ENCODE peak calls at places on chromosomes 1 and 21, in nine cellular contexts. L is BE2C, G is body of pancreas, V is mesendoderm, D is hepatocyte, T is esophagus muscularis mucosa, Z is neuronal stem cell, F is heart right ventricle, N is cardiac muscle cell. U is an unnamed sample. For H3K36me3 and H3K4me1, the result is how much of the 10 kb centered on the place peaks cover.

GRCh38 chr1:84996846-84997666 is at the start of gene MCOLN2:
- DNase-seq in N (peak), D (peak), Z (peak), T (no peak), F (no peak), V (peak), L (peak), G (peak), U (peak)

GRCh38 chr1:38075191-38075590 is 28.6 kb upstream of the POU3F1 start:
- DNase-seq in V (no peak), L (no peak), D (no peak), N (no peak), Z (no peak), F (no peak), G (no peak), T (no peak), U (no peak)

GRCh38 chr1:76640092-76640491 is 227.2 kb upstream of the ST6GALNAC5 start:
- DNase-seq in L (no peak), Z (no peak), V (no peak), F (no peak), T (no peak), G (no peak), D (no peak), N (peak), U (no peak)

GRCh38 chr1:212606734-212607205 is 1.8 kb upstream of the ATF3 start:
- DNase-seq in D (peak), L (no peak), Z (no peak), T (no peak), G (peak), V (no peak), F (peak), N (no peak), U (peak)

GRCh38 chr1:154856049-154856448 is 14.0 kb downstream of the KCNN3 start:
- DNase-seq in L (peak), N (no peak), T (no peak), D (no peak), V (peak), F (no peak), Z (no peak), G (no peak), U (no peak)

GRCh38 chr1:43509740-43510375 is 20.8 kb upstream of the PTPRF start:
- DNase-seq in N (no peak), V (no peak), L (no peak), G (no peak), T (peak), F (no peak), D (no peak), Z (no peak), U (no peak)

GRCh38 chr1:6612641-6613360 is 730 bp upstream of the PHF13 start:
- DNase-seq in N (peak), Z (no peak), D (peak), L (no peak), T (no peak), V (peak), G (peak), F (peak), U (no peak)

GRCh38 chr1:52119291-52119690 is 22.6 kb upstream of the ZFYVE9 start:
- DNase-seq in L (no peak), Z (no peak), T (no peak), F (no peak), N (no peak), D (no peak), V (no peak), G (no peak), U (no peak)

GRCh38 chr1:12486401-12487005 is 131.5 kb downstream of the DHRS3 start:
- DNase-seq in N (peak), L (no peak), Z (no peak), F (no peak), V (peak), G (peak), T (no peak), D (no peak), U (no peak)

GRCh38 chr21:41923641-41924342 is 30.0 kb downstream of the C2CD2 start:
- DNase-seq in L (no peak), N (peak), D (no peak), G (no peak), T (no peak), V (no peak), F (no peak), Z (no peak), U (no peak)

GRCh38 chr1:3501856-3502665 is 47.6 kb downstream of the ARHGEF16 start:
- DNase-seq in F (peak), V (peak), D (peak), N (peak), T (peak), G (peak), L (peak), Z (peak), U (no peak)

GRCh38 chr1:56106551-56107277 is 472.6 kb downstream of the PLPP3 start:
- DNase-seq in F (no peak), L (no peak), V (no peak), Z (no peak), N (no peak), T (no peak), D (no peak), G (no peak), U (no peak)

GRCh38 chr1:98429851-98430496 is 231.5 kb upstream of the SNX7 start:
- DNase-seq in D (peak), F (no peak), G (peak), L (peak), Z (no peak), V (no peak), T (no peak), N (no peak), U (no peak)

GRCh38 chr21:39647476-39647875 is 34.7 kb downstream of the B3GALT5 start:
- DNase-seq in L (no peak), V (peak), G (no peak), N (no peak), F (no peak), Z (no peak), D (no peak), T (no peak), U (no peak)

GRCh38 chr1:90925928-90926869 is 95.6 kb downstream of the ZNF644 start:
- DNase-seq in G (no peak), F (no peak), D (peak), Z (no peak), N (peak), V (peak), T (no peak), L (no peak), U (no peak)

GRCh38 chr1:59415876-59416275 is 119.0 kb downstream of the FGGY start:
- DNase-seq in L (no peak), F (no peak), T (no peak), N (no peak), G (no peak), Z (no peak), V (no peak), D (no peak), U (no peak)

GRCh38 chr21:45448810-45449657 is 44.1 kb downstream of the COL18A1 start:
- DNase-seq in G (no peak), N (no peak), D (no peak), F (no peak), T (no peak), Z (no peak), L (no peak), V (no peak), U (no peak)

GRCh38 chr1:22241250-22241649 is 98.4 kb upstream of the WNT4 start:
- DNase-seq in V (no peak), T (no peak), Z (no peak), N (peak), G (no peak), L (no peak), D (no peak), F (no peak), U (no peak)

GRCh38 chr21:35395728-35396127 is 346.6 kb upstream of the RUNX1 start:
- DNase-seq in F (no peak), N (peak), T (no peak), G (no peak), V (no peak), L (no peak), Z (no peak), D (no peak), U (no peak)

GRCh38 chr21:42929969-42930368 is 4.5 kb upstream of the ERVH48-1 start:
- DNase-seq in D (no peak), F (no peak), V (peak), L (no peak), T (no peak), N (no peak), Z (no peak), G (no peak), U (no peak)

GRCh38 chr1:34518146-34518545 is 236.7 kb upstream of the GJB5 start:
- DNase-seq in D (no peak), V (no peak), N (no peak), L (no peak), T (peak), Z (no peak), G (no peak), F (no peak), U (no peak)

GRCh38 chr1:151055581-151055980 is 3.8 kb downstream of the CDC42SE1 start:
- DNase-seq in V (no peak), G (no peak), T (no peak), D (no peak), L (no peak), Z (no peak), F (no peak), N (no peak), U (no peak)
- H3K36me3 ChIP-seq in V (under half), G (under half), T (half or more), D (under half), L (under half), Z (under half), F (under half), N (under half), U (under half)

GRCh38 chr21:37561506-37561905 is 194.9 kb downstream of the DYRK1A start:
- DNase-seq in L (no peak), Z (no peak), D (no peak), N (no peak), F (no peak), T (peak), G (no peak), V (no peak), U (no peak)
- H3K4me1 ChIP-seq in L (under half), Z (under half), D (under half), N (under half), F (under half), T (under half), G (under half), V (under half), U (under half)

DNA sequence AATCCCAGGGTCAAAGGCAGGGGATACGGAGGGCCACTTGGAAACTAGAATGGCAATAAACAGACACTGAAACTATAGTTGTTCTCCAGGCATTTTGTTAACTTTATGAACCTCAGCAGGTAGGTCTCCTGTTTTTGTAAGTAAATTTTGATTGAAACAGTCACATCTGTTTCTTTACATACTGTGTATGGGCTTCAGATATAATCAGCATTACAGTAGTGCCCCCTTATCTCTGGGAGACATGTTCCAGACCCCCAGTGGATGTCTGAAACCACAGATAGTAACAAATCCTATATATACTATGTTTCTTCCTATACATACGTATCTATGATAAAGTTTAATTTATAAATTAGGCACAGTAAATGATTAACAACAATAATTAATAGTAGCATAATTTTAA is 11.5 kb downstream of the STIL start:
- DNase-seq in Z (no peak), V (no peak), F (no peak), T (no peak), L (no peak), D (no peak), G (no peak), N (no peak), U (no peak)
- H3K36me3 ChIP-seq in Z (under half), V (under half), F (under half), T (under half), L (under half), D (under half), G (under half), N (under half), U (under half)

GRCh38 chr1:151989131-151989868 is 4.4 kb downstream of the S100A10 start:
- DNase-seq in F (peak), N (peak), L (no peak), V (no peak), T (no peak), D (peak), G (peak), Z (no peak), U (no peak)
- H3K4me1 ChIP-seq in F (half or more), N (under half), L (under half), V (under half), T (half or more), D (half or more), G (half or more), Z (under half), U (under half)

U was measured in naive thymus-derived CD4-positive, alpha-beta T cell.